ENCODE peak calls at places on chromosomes 12 and 14, in seven cellular contexts. E is heart left ventricle, B is H1, L is prostate gland, M is MM.1S, K is colonic mucosa, R is cardiac muscle cell. U is an unnamed sample. For H3K4me1 and H3K36me3, the result is how much of the 10 kb centered on the place peaks cover.

GRCh38 chr12:104165801-104166200 is 27.8 kb upstream of the NFYB start:
- DNase-seq in L (no peak), E (no peak), R (peak), B (no peak), M (no peak), K (no peak), U (no peak)

GRCh38 chr12:15116983-15117382 is 104.2 kb downstream of the RERG start:
- DNase-seq in E (no peak), K (no peak), R (no peak), B (no peak), L (no peak), M (no peak), U (no peak)

GRCh38 chr12:105331805-105332251 is 1.3 kb downstream of the C12orf75 start:
- DNase-seq in E (no peak), L (no peak), M (peak), K (peak), R (no peak), B (peak), U (no peak)

GRCh38 chr12:57611116-57611809 is at the start of gene ARHGEF25:
- DNase-seq in B (no peak), M (peak), E (peak), K (peak), R (peak), L (peak), U (peak)

GRCh38 chr12:76060111-76060510 is 24.4 kb downstream of the NAP1L1 start:
- DNase-seq in R (no peak), L (no peak), B (no peak), M (no peak), K (no peak), E (no peak), U (no peak)

GRCh38 chr12:115661103-115661502 is 616.4 kb downstream of the MED13L start:
- DNase-seq in B (no peak), L (peak), M (no peak), E (no peak), R (peak), K (no peak), U (peak)

GRCh38 chr12:39272934-39273770 is 169.8 kb downstream of the KIF21A start:
- DNase-seq in M (peak), K (peak), R (peak), B (no peak), E (no peak), L (no peak), U (no peak)

GRCh38 chr14:20328705-20329104 is 4.4 kb downstream of the CCNB1IP1 start:
- DNase-seq in M (no peak), R (no peak), K (no peak), E (no peak), B (no peak), L (no peak), U (no peak)

GRCh38 chr12:124457287-124458219 is 109.9 kb downstream of the NCOR2 start:
- DNase-seq in L (peak), B (no peak), R (peak), K (peak), M (peak), E (peak), U (peak)

GRCh38 chr14:22547309-22547947 is 41.6 kb downstream of the DAD1 start:
- DNase-seq in B (no peak), E (peak), K (peak), M (no peak), L (no peak), R (no peak), U (no peak)

GRCh38 chr12:3274664-3275063 is 197.5 kb downstream of the TSPAN9 start:
- DNase-seq in R (no peak), M (no peak), E (no peak), L (no peak), K (no peak), B (no peak), U (no peak)

GRCh38 chr14:101520621-101521305 is 40.5 kb upstream of the DIO3 start:
- DNase-seq in E (peak), B (no peak), M (no peak), R (peak), L (no peak), K (no peak), U (no peak)

GRCh38 chr12:115879354-115879753 is 398.1 kb downstream of the MED13L start:
- DNase-seq in E (no peak), R (no peak), K (no peak), B (no peak), M (no peak), L (no peak), U (no peak)

GRCh38 chr14:101496779-101497420 is 64.4 kb upstream of the DIO3 start:
- DNase-seq in B (no peak), M (no peak), E (no peak), R (no peak), K (no peak), L (no peak), U (no peak)

GRCh38 chr14:95265106-95266094 is 54.3 kb downstream of the CLMN start:
- DNase-seq in R (peak), L (peak), K (peak), E (no peak), M (peak), B (no peak), U (no peak)

GRCh38 chr12:57623385-57623784 is 9.6 kb downstream of the B4GALNT1 start:
- DNase-seq in K (no peak), R (no peak), E (no peak), L (no peak), B (no peak), M (no peak), U (no peak)

GRCh38 chr14:74763803-74764531 is 851 bp downstream of the YLPM1 start:
- DNase-seq in B (no peak), E (peak), R (peak), L (peak), M (no peak), K (peak), U (no peak)

GRCh38 chr14:32986791-32987545 is 48.3 kb downstream of the NPAS3 start:
- DNase-seq in L (no peak), M (no peak), E (peak), K (no peak), R (peak), B (no peak), U (no peak)

GRCh38 chr12:122021822-122022392 is at the start of gene BCL7A:
- DNase-seq in B (no peak), L (peak), M (peak), R (peak), E (peak), K (peak), U (peak)

GRCh38 chr14:88468396-88468795 is 82.9 kb downstream of the SPATA7 start:
- DNase-seq in B (no peak), E (no peak), L (no peak), K (no peak), M (no peak), R (peak), U (no peak)

GRCh38 chr12:131076791-131077747 is 123.4 kb downstream of the ADGRD1 start:
- DNase-seq in B (no peak), E (no peak), M (no peak), R (no peak), K (no peak), L (no peak), U (no peak)

GRCh38 chr12:67981236-67982164 is 7.7 kb upstream of the IFNG-AS1 start:
- DNase-seq in B (no peak), M (no peak), R (peak), L (no peak), E (no peak), K (no peak), U (no peak)

GRCh38 chr14:45810152-45810872 is 557.3 kb upstream of the MIS18BP1 start:
- DNase-seq in M (peak), K (peak), L (peak), B (no peak), E (no peak), R (no peak), U (no peak)

GRCh38 chr14:23070262-23071129 is 13.2 kb upstream of the CDH24 start:
- DNase-seq in M (no peak), E (no peak), B (no peak), L (no peak), K (peak), R (no peak), U (no peak)

GRCh38 chr12:109273354-109273753 is 35.7 kb downstream of the FOXN4 start:
- DNase-seq in B (no peak), K (no peak), E (no peak), M (no peak), R (no peak), L (no peak), U (no peak)

GRCh38 chr12:121748571-121749265 is 36.2 kb downstream of the TMEM120B start:
- DNase-seq in K (no peak), L (no peak), M (no peak), R (peak), B (no peak), E (peak), U (no peak)

GRCh38 chr12:66920205-66920604 is 241.3 kb upstream of the GRIP1 start:
- DNase-seq in M (no peak), K (no peak), L (no peak), B (no peak), E (no peak), R (no peak), U (no peak)

GRCh38 chr12:93484315-93484981 is 17.1 kb downstream of the MRPL42 start:
- DNase-seq in R (peak), E (no peak), K (no peak), B (no peak), M (no peak), L (no peak), U (no peak)

GRCh38 chr12:55142896-55143870 is 17.0 kb downstream of the OR9K2 start:
- DNase-seq in B (peak), K (peak), M (peak), L (peak), R (peak), E (no peak), U (peak)

GRCh38 chr12:114163766-114164165 is 197.6 kb upstream of the RBM19 start:
- DNase-seq in L (no peak), K (no peak), R (peak), B (no peak), E (no peak), M (no peak), U (no peak)

GRCh38 chr12:69935651-69936100 is 110.6 kb downstream of the MYRFL start:
- DNase-seq in M (no peak), L (no peak), R (peak), K (no peak), B (no peak), E (no peak), U (no peak)

GRCh38 chr12:47527816-47528215 is 178.0 kb downstream of the RPAP3 start:
- DNase-seq in E (no peak), M (no peak), K (no peak), B (no peak), L (no peak), R (peak), U (no peak)

GRCh38 chr14:33791971-33792370 is 158.9 kb downstream of the EGLN3 start:
- DNase-seq in K (no peak), M (no peak), R (no peak), L (no peak), E (no peak), B (no peak), U (no peak)

GRCh38 chr12:53198470-53199110 is 8.5 kb downstream of the ITGB7 start:
- DNase-seq in E (no peak), L (no peak), B (no peak), M (peak), R (no peak), K (no peak), U (no peak)

GRCh38 chr14:50812180-50812579 is 18.8 kb downstream of the NIN start:
- DNase-seq in L (no peak), B (no peak), E (no peak), M (no peak), K (no peak), R (no peak), U (no peak)

GRCh38 chr12:59046763-59047534 is 126.6 kb upstream of the LRIG3 start:
- DNase-seq in L (peak), R (no peak), B (no peak), K (no peak), E (no peak), M (no peak), U (no peak)

GRCh38 chr14:60101801-60102200 is 10.1 kb downstream of the PCNX4 start:
- DNase-seq in R (no peak), E (no peak), M (no peak), K (no peak), B (no peak), L (no peak), U (no peak)
- H3K4me1 ChIP-seq in R (under half), E (under half), M (under half), K (under half), B (under half), L (under half), U (under half)

DNA sequence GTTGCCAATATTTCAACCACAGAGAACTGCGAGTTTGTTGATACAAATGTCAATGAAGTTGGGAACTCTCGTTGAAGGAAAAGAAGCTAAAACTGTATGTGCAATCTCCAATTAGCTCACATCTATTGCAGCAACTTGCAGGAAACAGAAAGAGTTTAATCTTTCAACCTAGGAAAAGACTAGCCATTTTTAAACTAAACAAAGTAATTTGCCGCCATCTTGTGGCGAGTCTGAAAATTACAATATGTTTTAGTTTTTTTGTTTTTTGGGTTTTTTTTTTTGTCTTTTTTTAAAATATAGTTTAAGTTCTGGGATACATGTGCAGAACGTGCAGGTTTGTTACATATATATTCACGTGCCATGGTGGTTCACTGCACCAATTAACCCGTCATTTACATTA is 131.2 kb upstream of the FOXG1 start:
- DNase-seq in M (peak), B (no peak), R (peak), K (no peak), E (no peak), L (no peak), U (no peak)
- TF ChIP-seq CTCF in M (peak), B (no peak), R (peak), K (peak), E (peak), L (no peak), U (no peak)

DNA sequence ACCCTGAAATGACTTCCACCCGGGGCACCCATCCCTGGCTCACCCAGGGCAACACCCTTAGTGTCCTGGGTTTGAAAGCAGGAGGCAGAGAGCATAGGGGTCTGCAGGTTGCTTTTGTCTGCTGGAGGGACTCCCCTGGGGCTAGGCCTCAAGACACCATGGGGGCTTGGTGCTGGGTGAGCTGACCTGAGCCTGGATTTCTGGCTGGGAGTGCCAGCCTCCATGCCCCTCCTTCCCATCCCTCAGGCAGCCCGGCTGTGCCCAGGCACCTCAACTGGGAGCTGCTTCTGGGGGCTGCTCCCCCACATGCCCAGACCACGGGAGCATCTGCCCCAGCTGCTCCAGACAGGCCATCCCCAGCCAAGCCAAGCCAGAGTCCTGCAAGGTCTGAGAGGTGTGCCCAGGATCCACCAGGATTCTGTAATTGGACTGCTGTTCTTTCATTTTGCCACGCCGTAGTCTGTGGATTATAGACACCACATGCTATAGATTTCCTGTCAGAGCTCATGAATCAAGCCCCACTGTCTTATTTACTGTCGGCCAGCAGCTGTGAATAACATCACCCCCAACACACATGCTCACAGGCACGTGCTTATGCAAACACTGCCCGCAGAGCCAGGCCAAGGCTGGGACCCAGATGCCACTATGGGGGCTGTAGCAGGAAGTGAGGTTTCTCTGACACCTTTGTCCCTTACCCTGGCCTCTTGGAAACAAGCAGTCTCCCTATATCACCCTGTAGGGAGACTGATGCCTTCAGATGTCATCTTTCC is 29.4 kb upstream of the ESRRB start:
- DNase-seq in K (no peak), E (no peak), B (no peak), R (peak), M (no peak), L (no peak), U (no peak)
- H3K36me3 ChIP-seq in K (under half), E (under half), B (under half), R (under half), M (under half), L (under half), U (under half)

GRCh38 chr14:91232052-91232451 is 12.5 kb downstream of the GPR68 start:
- DNase-seq in R (no peak), M (no peak), E (no peak), B (no peak), K (no peak), L (no peak), U (no peak)
- H3K4me1 ChIP-seq in R (under half), M (under half), E (under half), B (under half), K (under half), L (under half), U (under half)

DNA sequence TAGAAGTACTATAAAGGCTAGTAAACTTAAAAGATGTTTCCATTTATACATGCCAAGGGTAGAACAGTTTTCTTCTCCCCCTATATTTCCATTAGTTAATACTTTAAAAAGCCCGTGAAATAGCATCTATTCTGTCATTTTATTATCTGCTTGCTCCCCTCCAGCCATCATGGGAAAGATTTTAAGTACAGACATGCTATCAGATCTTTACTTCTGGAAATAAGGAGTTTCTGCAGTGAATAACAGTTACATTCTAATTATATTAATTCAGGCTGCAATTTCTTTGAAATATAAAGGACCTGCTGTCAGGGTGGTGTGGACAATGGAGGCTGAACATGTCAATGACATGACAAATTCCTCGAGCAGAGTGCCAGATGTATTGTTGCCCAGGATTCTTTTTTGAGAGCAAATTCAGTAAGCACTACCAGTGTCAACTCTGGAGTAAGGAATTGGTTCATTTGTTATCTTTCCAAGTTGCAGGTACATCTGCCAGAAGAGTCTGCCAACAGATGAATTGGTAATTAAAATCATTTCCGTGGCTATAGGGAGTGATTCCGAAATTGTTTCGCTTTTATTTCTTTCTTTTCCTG is 151.3 kb downstream of the BTG1 start:
- DNase-seq in L (no peak), E (no peak), K (no peak), M (no peak), B (no peak), R (no peak), U (no peak)
- TF ChIP-seq CTCF in L (no peak), E (no peak), K (no peak), M (no peak), B (no peak), R (no peak), U (no peak)

U was measured in mucosa of descending colon.